ENCODE peak calls at places on chromosomes 1 and 21, in six cellular contexts. H is SK-N-SH, Q is lower lobe of right lung, O is OCI-LY7, M is upper lobe of right lung, Z is uterus. U is an unnamed sample. For H3K4me1 and H3K9me3, the result is how much of the 10 kb centered on the place peaks cover.

GRCh38 chr21:36994501-36995189 is 11.9 kb upstream of the RIPPLY3 start:
- DNase-seq in H (no peak), Q (no peak), O (no peak), M (no peak), Z (no peak), U (no peak)

GRCh38 chr1:154589780-154590179 is 18.2 kb downstream of the ADAR start:
- DNase-seq in H (no peak), Q (no peak), O (no peak), M (no peak), Z (no peak), U (no peak)

GRCh38 chr1:218463194-218464156 is 118.3 kb downstream of the TGFB2 start:
- DNase-seq in H (peak), Q (peak), O (no peak), M (no peak), Z (peak), U (peak)

GRCh38 chr21:35571910-35572309 is 488.4 kb downstream of the SETD4 start:
- DNase-seq in H (no peak), Q (no peak), O (no peak), M (no peak), Z (no peak), U (no peak)

GRCh38 chr1:46819335-46819734 is 20.5 kb downstream of the CYP4B1 start:
- DNase-seq in H (no peak), Q (no peak), O (no peak), M (no peak), Z (no peak), U (no peak)

GRCh38 chr1:198212675-198213074 is 55.9 kb downstream of the NEK7 start:
- DNase-seq in H (no peak), Q (no peak), O (no peak), M (no peak), Z (no peak), U (no peak)

GRCh38 chr1:76827066-76827465 is 40.2 kb upstream of the ST6GALNAC5 start:
- DNase-seq in H (no peak), Q (no peak), O (no peak), M (no peak), Z (no peak), U (no peak)

GRCh38 chr1:55724551-55725325 is 509.6 kb upstream of the USP24 start:
- DNase-seq in H (no peak), Q (no peak), O (no peak), M (no peak), Z (no peak), U (no peak)

GRCh38 chr1:165903672-165904071 is 76.3 kb downstream of the UCK2 start:
- DNase-seq in H (no peak), Q (no peak), O (no peak), M (no peak), Z (no peak), U (no peak)

GRCh38 chr21:18468775-18469174 is 65.2 kb upstream of the TMPRSS15 start:
- DNase-seq in H (no peak), Q (no peak), O (no peak), M (no peak), Z (no peak), U (no peak)

GRCh38 chr1:233113009-233113712 is 162.8 kb downstream of the NTPCR start:
- DNase-seq in H (no peak), Q (peak), O (no peak), M (peak), Z (peak), U (peak)

GRCh38 chr1:50289495-50289894 is 133.7 kb downstream of the DMRTA2 start:
- DNase-seq in H (no peak), Q (no peak), O (no peak), M (no peak), Z (no peak), U (no peak)

DNA sequence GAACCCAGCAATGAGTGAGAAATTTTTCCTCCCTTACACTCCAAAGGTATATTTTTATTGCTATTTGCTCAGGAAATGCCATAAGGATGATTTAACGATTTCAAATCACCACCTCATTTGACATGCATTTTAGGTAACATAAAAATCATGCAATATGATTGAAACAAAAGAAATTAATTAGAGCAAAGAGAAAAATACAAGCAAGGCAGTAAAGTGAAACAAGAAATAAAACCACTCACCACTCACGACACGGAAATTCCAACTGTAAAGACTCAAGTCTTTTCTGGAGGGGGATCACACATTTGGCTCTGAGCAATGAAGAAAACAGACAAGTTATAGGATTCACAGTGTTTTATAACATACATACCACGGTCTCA is 86.8 kb upstream of the ARHGAP29 start:
- DNase-seq in H (no peak), Q (no peak), O (no peak), M (no peak), Z (no peak), U (no peak)
- H3K4me1 ChIP-seq in H (half or more), Q (under half), O (under half), M (under half), Z (under half), U (under half)

GRCh38 chr1:2226525-2227340 is 1.4 kb upstream of the SKI start:
- DNase-seq in H (peak), Q (peak), O (no peak), M (peak), Z (peak), U (peak)

GRCh38 chr1:2228684-2229031 is 539 bp downstream of the SKI start:
- DNase-seq in H (no peak), Q (peak), O (peak), M (no peak), Z (no peak), U (no peak)

GRCh38 chr1:2228157-2228594 is at the start of gene SKI:
- DNase-seq in H (no peak), Q (no peak), O (no peak), M (no peak), Z (no peak), U (no peak)

GRCh38 chr1:2229032-2229920 is 1.2 kb downstream of the SKI start:
- DNase-seq in H (peak), Q (peak), O (peak), M (peak), Z (peak), U (peak)

DNA sequence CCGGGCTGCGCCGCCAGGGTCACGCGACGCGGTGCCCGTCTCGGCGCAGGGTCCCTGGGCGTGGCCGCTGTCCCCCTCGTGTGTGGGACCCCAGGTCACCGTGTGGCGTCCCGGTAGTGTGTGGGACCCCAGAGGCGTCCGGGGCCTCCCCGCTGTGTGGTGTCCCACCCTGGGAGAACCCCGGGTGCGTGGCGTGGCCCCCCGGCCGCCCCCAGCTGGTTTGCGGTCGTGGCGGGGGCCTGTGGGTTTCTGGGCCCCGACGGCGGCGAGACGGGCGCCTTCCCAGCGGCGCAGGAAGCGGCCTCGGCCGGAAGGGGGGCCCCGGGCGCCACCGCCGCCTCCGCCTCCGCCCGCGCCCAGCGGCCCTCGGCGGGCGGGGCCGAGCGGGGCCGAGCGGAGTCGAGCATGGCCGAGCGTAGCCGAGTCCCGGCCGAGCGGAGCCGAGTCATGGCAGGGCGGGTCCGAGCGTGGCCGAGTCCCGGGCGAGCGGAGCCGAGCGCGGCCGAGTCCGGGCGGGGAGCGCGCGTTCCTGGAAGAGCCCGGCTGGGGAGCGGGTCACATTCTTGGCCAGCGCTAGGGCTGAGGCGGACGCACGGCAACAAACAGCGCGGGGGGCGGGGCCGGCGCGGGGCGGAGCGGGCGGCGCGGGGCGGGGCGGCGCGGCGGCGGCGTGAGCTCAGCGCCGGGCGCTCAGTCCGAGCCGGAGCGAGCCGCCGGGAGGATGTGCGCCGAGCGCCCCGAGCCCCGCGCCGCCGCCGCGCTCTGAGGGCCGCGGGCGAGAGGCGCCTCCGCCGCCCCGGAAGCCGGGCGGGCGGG is 570 bp upstream of the SKI start:
- DNase-seq in H (peak), Q (peak), O (peak), M (peak), Z (peak), U (peak)
- TF ChIP-seq CTCF in H (no peak), Q (no peak), O (no peak), M (no peak), Z (peak), U (peak)

GRCh38 chr1:188583133-188583532 is 1754.4 kb downstream of the PLA2G4A start:
- DNase-seq in H (no peak), Q (no peak), O (no peak), M (no peak), Z (no peak), U (no peak)

GRCh38 chr1:188584119-188584518 is 1755.4 kb downstream of the PLA2G4A start:
- DNase-seq in H (no peak), Q (no peak), O (no peak), M (no peak), Z (no peak), U (no peak)
- H3K9me3 ChIP-seq in H (under half), Q (under half), O (under half), M (under half), Z (under half), U (under half)

GRCh38 chr1:207815466-207815865 is 63.6 kb downstream of the CD46 start:
- DNase-seq in H (no peak), Q (no peak), O (no peak), M (no peak), Z (no peak), U (peak)
- H3K4me1 ChIP-seq in H (under half), Q (half or more), O (under half), M (half or more), Z (under half), U (under half)

DNA sequence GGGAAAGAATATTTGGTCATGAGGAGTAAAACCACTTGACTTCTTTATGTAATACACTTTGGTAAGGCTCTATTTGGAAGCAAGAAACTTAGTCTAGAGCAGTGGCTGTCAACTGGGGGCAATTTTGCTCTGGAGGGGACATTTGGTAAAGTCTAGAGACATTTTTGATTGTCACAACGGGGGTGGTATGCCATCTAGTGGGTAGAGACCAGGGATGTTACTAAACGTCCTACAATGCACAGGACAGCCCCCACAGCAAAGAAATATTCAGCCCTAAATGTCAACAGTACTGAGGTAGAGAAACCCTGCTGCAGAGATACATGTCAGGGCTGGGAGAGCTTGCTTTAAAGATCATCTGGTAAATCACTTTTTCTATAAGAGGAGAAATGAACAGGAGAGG is 13.5 kb downstream of the FUCA1 start:
- DNase-seq in H (peak), Q (no peak), O (peak), M (no peak), Z (no peak), U (no peak)
- TF ChIP-seq CTCF in H (peak), Q (no peak), O (peak), M (peak), Z (no peak), U (no peak)

DNA sequence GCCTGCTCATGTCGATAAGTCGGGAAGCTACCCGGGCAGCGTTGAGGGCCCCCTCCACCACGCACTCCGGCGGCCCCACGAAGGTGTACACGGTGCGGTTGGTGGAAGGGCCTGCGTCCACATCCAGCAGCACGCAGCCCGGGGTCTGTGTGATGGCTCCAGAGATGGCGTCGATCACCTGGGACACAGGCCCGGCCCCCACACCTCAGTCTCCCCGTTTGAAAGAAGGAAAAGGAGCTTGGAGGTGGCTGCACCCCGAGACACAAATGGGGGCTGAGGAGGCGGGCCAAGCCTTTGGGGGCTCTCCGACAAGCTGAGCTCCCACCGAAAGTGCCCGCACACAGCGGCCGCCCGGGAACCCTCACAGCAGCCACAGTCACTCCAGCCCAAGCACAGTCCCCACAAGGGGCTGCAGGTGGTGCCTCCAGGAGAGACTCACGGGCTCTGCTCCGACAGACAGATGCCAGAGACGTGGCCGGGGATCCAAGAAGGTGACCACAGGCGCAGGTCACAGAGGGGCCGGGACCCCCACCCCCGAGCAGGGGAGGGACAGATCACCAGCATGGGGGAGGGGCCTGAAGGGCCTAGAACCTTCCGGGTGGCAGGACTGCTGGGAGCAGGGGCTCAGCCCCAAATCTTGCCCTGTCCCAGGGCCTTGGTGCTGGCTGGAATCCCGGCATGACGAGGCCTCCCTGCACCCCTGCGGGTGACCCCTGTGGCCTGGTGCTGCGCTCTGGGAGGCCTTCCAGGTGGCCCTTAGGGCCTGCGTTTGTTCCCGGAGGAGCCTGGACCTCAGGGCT is 1.0 kb downstream of the FTCD start:
- DNase-seq in H (no peak), Q (peak), O (no peak), M (peak), Z (peak), U (peak)
- H3K9me3 ChIP-seq in H (under half), Q (under half), O (under half), M (under half), Z (under half), U (under half)

DNA sequence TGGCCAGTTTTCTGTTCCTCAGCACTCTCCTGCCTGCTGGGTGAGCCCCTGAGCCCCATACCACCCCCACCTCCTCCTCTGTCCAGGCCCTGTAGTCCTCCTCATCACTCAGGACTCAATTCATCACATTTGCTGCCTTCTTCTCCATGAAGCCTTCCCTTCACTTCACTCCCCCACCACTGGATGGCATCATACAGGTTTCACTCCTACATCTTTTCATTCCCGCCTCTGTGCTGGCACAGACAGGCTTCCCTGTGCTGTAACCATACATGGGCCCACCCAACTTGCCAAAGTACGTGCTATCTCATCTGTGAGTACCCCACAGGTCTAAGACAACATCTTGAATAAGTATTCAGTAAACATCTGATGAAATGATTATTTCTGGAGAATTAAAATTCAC is 56.9 kb downstream of the SLC45A1 start:
- DNase-seq in H (no peak), Q (no peak), O (peak), M (no peak), Z (peak), U (no peak)
- H3K4me1 ChIP-seq in H (under half), Q (half or more), O (under half), M (half or more), Z (under half), U (under half)

GRCh38 chr1:221543529-221544120 is 198.3 kb downstream of the DUSP10 start:
- DNase-seq in H (peak), Q (no peak), O (no peak), M (no peak), Z (no peak), U (no peak)

GRCh38 chr1:221549815-221550214 is 192.1 kb downstream of the DUSP10 start:
- DNase-seq in H (no peak), Q (no peak), O (no peak), M (no peak), Z (no peak), U (no peak)

DNA sequence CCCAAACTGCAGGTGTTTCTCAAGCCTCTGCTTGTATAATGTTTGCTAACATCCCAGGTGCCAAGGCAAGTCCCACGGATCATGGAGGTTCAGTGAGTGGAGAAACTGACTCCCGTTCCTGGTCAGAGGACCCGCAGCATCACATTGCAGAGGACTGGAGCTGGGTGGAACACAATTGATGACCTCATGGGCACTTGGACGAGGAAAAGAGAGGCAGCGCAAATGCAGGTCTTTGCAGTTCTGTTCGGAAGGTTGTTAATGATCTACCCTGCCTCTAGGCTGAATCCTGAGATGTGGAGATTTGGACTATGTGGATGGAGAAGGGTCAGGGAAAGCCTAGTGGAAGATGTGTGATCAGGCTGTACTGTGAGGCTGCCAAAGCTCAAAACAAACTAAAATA is 192.9 kb downstream of the DUSP10 start:
- DNase-seq in H (no peak), Q (no peak), O (no peak), M (no peak), Z (no peak), U (no peak)
- TF ChIP-seq CTCF in H (no peak), Q (no peak), O (no peak), M (no peak), Z (no peak), U (no peak)

GRCh38 chr1:14100444-14100843 is 400.5 kb downstream of the PRDM2 start:
- DNase-seq in H (no peak), Q (no peak), O (no peak), M (no peak), Z (no peak), U (no peak)
- H3K9me3 ChIP-seq in H (under half), Q (under half), O (under half), M (under half), Z (under half), U (under half)

DNA sequence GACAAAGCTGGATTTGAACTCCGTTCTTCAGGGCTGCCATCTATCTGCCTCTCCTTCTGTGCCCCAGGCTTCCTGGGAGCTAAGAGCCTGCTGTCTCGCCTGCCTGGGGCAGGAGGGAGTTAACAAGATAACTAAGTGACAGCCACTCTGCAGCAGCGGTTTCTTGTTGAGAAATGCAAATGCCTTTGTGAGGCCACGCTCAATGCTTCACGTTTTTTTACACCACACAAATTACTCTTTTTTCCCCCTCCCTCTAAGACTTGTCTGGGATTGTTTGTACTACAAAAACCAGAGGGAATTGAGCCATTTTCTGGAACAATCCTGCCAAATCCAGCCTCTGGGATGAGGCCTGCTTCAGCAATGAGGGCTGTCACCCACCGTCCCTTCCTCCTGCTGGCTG is 119.5 kb downstream of the ACTL8 start:
- DNase-seq in H (no peak), Q (no peak), O (no peak), M (peak), Z (no peak), U (no peak)
- H3K4me1 ChIP-seq in H (under half), Q (under half), O (under half), M (under half), Z (under half), U (under half)